ENCODE peak calls at places on chromosomes 13 and 19, in six cellular contexts. D is HT1080; A is progenitor cell of endocrine pancreas; Z is EH; I is CD8-positive, alpha-beta T cell; V is Calu3. L is an unnamed sample.

GRCh38 chr13:24381539-24382265 is 72.3 kb downstream of the C1QTNF9 start:
- DNase-seq in D (peak), A (no peak), Z (peak), I (no peak), V (no peak), L (peak)

GRCh38 chr13:29508130-29508873 is 87.2 kb downstream of the SLC7A1 start:
- DNase-seq in D (peak), A (peak), Z (peak), I (peak), V (peak), L (peak)

GRCh38 chr13:85828094-85828684 is 29.0 kb upstream of the SLITRK6 start:
- DNase-seq in D (no peak), A (no peak), Z (peak), I (no peak), V (no peak), L (no peak)

GRCh38 chr19:16125738-16126495 is 14.2 kb downstream of the RAB8A start:
- DNase-seq in D (no peak), A (no peak), Z (no peak), I (no peak), V (no peak), L (no peak)

GRCh38 chr19:6181119-6181518 is 45.7 kb downstream of the ACSBG2 start:
- DNase-seq in D (no peak), A (no peak), Z (no peak), I (no peak), V (no peak), L (no peak)

GRCh38 chr13:52356327-52356726 is 49.6 kb downstream of the THSD1 start:
- DNase-seq in D (peak), A (no peak), Z (peak), I (no peak), V (no peak), L (peak)

GRCh38 chr13:23348270-23349126 is 85.0 kb downstream of the SACS start:
- DNase-seq in D (no peak), A (no peak), Z (no peak), I (no peak), V (no peak), L (peak)

GRCh38 chr13:23865065-23865464 is 24.1 kb downstream of the MIPEP start:
- DNase-seq in D (no peak), A (no peak), Z (no peak), I (no peak), V (no peak), L (no peak)

GRCh38 chr13:28476919-28477708 is 17.8 kb downstream of the FLT1 start:
- DNase-seq in D (no peak), A (no peak), Z (peak), I (no peak), V (no peak), L (no peak)

GRCh38 chr13:44474122-44474910 is 100.7 kb downstream of the SERP2 start:
- DNase-seq in D (peak), A (no peak), Z (peak), I (no peak), V (peak), L (peak)

GRCh38 chr19:35236638-35237400 is 8.3 kb upstream of the FAM187B start:
- DNase-seq in D (no peak), A (no peak), Z (no peak), I (peak), V (no peak), L (no peak)

L was measured in RPMI7951.